ENCODE peak calls at places on chromosomes 6 and 20, in four cellular contexts. One of them, this sample, is unnamed.

GRCh38 chr6:5752282-5752681 is 254.4 kb downstream of the NRN1 start:
- DNase-seq in NCI-H1092 treated with DMSO at 0.1 percent for 48 hours: no peak
- DNase-seq in CD8-positive, alpha-beta T cell: no peak
- DNase-seq in AML-193: no peak
- DNase-seq in this sample: peak

GRCh38 chr6:107962723-107963122 is 4.7 kb upstream of the SEC63 start:
- DNase-seq in NCI-H1092 treated with DMSO at 0.1 percent for 48 hours: no peak
- DNase-seq in CD8-positive, alpha-beta T cell: no peak
- DNase-seq in AML-193: no peak
- DNase-seq in this sample: no peak

GRCh38 chr20:4544765-4545164 is 176.9 kb upstream of the PRND start:
- DNase-seq in NCI-H1092 treated with DMSO at 0.1 percent for 48 hours: no peak
- DNase-seq in CD8-positive, alpha-beta T cell: no peak
- DNase-seq in AML-193: no peak
- DNase-seq in this sample: no peak

GRCh38 chr20:17661121-17661744 is 20.8 kb downstream of the RRBP1 start:
- DNase-seq in CD8-positive, alpha-beta T cell: no peak
- DNase-seq in NCI-H1092 treated with DMSO at 0.1 percent for 48 hours: no peak
- DNase-seq in AML-193: no peak
- DNase-seq in this sample: no peak

GRCh38 chr6:111585241-111585968 is 20.3 kb downstream of the TRAF3IP2 start:
- DNase-seq in CD8-positive, alpha-beta T cell: no peak
- DNase-seq in NCI-H1092 treated with DMSO at 0.1 percent for 48 hours: no peak
- DNase-seq in AML-193: no peak
- DNase-seq in this sample: no peak

GRCh38 chr20:47801079-47801478 is 15.8 kb upstream of the SULF2 start:
- DNase-seq in AML-193: no peak
- DNase-seq in NCI-H1092 treated with DMSO at 0.1 percent for 48 hours: no peak
- DNase-seq in CD8-positive, alpha-beta T cell: no peak
- DNase-seq in this sample: no peak

GRCh38 chr6:130537447-130537846 is 171.6 kb downstream of the TMEM200A start:
- DNase-seq in CD8-positive, alpha-beta T cell: no peak
- DNase-seq in AML-193: no peak
- DNase-seq in NCI-H1092 treated with DMSO at 0.1 percent for 48 hours: no peak
- DNase-seq in this sample: no peak

GRCh38 chr20:37976862-37977261 is 56.4 kb downstream of the TTI1 start:
- DNase-seq in AML-193: no peak
- DNase-seq in CD8-positive, alpha-beta T cell: no peak
- DNase-seq in NCI-H1092 treated with DMSO at 0.1 percent for 48 hours: no peak
- DNase-seq in this sample: no peak

GRCh38 chr6:99422912-99423311 is 2.2 kb downstream of the PNISR start:
- DNase-seq in NCI-H1092 treated with DMSO at 0.1 percent for 48 hours: no peak
- DNase-seq in AML-193: no peak
- DNase-seq in CD8-positive, alpha-beta T cell: no peak
- DNase-seq in this sample: no peak

GRCh38 chr20:57591289-57592229 is 28.7 kb downstream of the ZBP1 start:
- DNase-seq in NCI-H1092 treated with DMSO at 0.1 percent for 48 hours: no peak
- DNase-seq in CD8-positive, alpha-beta T cell: no peak
- DNase-seq in AML-193: no peak
- DNase-seq in this sample: no peak

GRCh38 chr6:140480852-140481251 is 1106.4 kb upstream of the CITED2 start:
- DNase-seq in CD8-positive, alpha-beta T cell: no peak
- DNase-seq in AML-193: peak
- DNase-seq in NCI-H1092 treated with DMSO at 0.1 percent for 48 hours: no peak
- DNase-seq in this sample: no peak

GRCh38 chr6:2800552-2801316 is 35.5 kb downstream of the WRNIP1 start:
- DNase-seq in CD8-positive, alpha-beta T cell: no peak
- DNase-seq in AML-193: no peak
- DNase-seq in NCI-H1092 treated with DMSO at 0.1 percent for 48 hours: no peak
- DNase-seq in this sample: no peak

GRCh38 chr6:117303323-117303722 is 38.0 kb downstream of the VGLL2 start:
- DNase-seq in NCI-H1092 treated with DMSO at 0.1 percent for 48 hours: no peak
- DNase-seq in AML-193: no peak
- DNase-seq in CD8-positive, alpha-beta T cell: no peak
- DNase-seq in this sample: no peak

GRCh38 chr20:37007898-37008649 is 56.6 kb upstream of the SAMHD1 start:
- DNase-seq in AML-193: peak
- DNase-seq in NCI-H1092 treated with DMSO at 0.1 percent for 48 hours: no peak
- DNase-seq in CD8-positive, alpha-beta T cell: no peak
- DNase-seq in this sample: peak

GRCh38 chr6:169075211-169075621 is 178.4 kb downstream of the THBS2 start:
- DNase-seq in CD8-positive, alpha-beta T cell: no peak
- DNase-seq in AML-193: no peak
- DNase-seq in NCI-H1092 treated with DMSO at 0.1 percent for 48 hours: no peak
- DNase-seq in this sample: no peak

GRCh38 chr6:146357578-146358340 is 185.9 kb upstream of the RAB32 start:
- DNase-seq in CD8-positive, alpha-beta T cell: no peak
- DNase-seq in NCI-H1092 treated with DMSO at 0.1 percent for 48 hours: no peak
- DNase-seq in AML-193: peak
- DNase-seq in this sample: peak

GRCh38 chr6:58113960-58114359 is 796.5 kb downstream of the PRIM2 start:
- DNase-seq in NCI-H1092 treated with DMSO at 0.1 percent for 48 hours: no peak
- DNase-seq in AML-193: no peak
- DNase-seq in CD8-positive, alpha-beta T cell: no peak
- DNase-seq in this sample: no peak

GRCh38 chr20:25249198-25249931 is 1.5 kb downstream of the PYGB start:
- DNase-seq in AML-193: no peak
- DNase-seq in NCI-H1092 treated with DMSO at 0.1 percent for 48 hours: no peak
- DNase-seq in CD8-positive, alpha-beta T cell: no peak
- DNase-seq in this sample: no peak

GRCh38 chr6:45543298-45544235 is 165.8 kb upstream of the SUPT3H start:
- DNase-seq in NCI-H1092 treated with DMSO at 0.1 percent for 48 hours: no peak
- DNase-seq in AML-193: no peak
- DNase-seq in CD8-positive, alpha-beta T cell: no peak
- DNase-seq in this sample: no peak

GRCh38 chr6:127190552-127190951 is 72.1 kb downstream of the RSPO3 start:
- DNase-seq in CD8-positive, alpha-beta T cell: no peak
- DNase-seq in AML-193: peak
- DNase-seq in NCI-H1092 treated with DMSO at 0.1 percent for 48 hours: no peak
- DNase-seq in this sample: peak

GRCh38 chr6:158150701-158151100 is 17.4 kb downstream of the SERAC1 start:
- DNase-seq in CD8-positive, alpha-beta T cell: no peak
- DNase-seq in NCI-H1092 treated with DMSO at 0.1 percent for 48 hours: no peak
- DNase-seq in AML-193: no peak
- DNase-seq in this sample: peak

GRCh38 chr6:112576421-112576820 is 229.3 kb downstream of the RFPL4B start:
- DNase-seq in CD8-positive, alpha-beta T cell: no peak
- DNase-seq in AML-193: no peak
- DNase-seq in NCI-H1092 treated with DMSO at 0.1 percent for 48 hours: no peak
- DNase-seq in this sample: no peak

GRCh38 chr20:53162251-53162835 is 190.2 kb downstream of the TSHZ2 start:
- DNase-seq in AML-193: no peak
- DNase-seq in CD8-positive, alpha-beta T cell: no peak
- DNase-seq in NCI-H1092 treated with DMSO at 0.1 percent for 48 hours: peak
- DNase-seq in this sample: peak

GRCh38 chr6:27651371-27651732 is 178.4 kb upstream of the ZNF184 start:
- DNase-seq in AML-193: no peak
- DNase-seq in CD8-positive, alpha-beta T cell: no peak
- DNase-seq in NCI-H1092 treated with DMSO at 0.1 percent for 48 hours: no peak
- DNase-seq in this sample: peak

GRCh38 chr6:44453146-44453545 is 65.6 kb downstream of the CDC5L start:
- DNase-seq in AML-193: no peak
- DNase-seq in CD8-positive, alpha-beta T cell: no peak
- DNase-seq in NCI-H1092 treated with DMSO at 0.1 percent for 48 hours: no peak
- DNase-seq in this sample: no peak

GRCh38 chr6:113894712-113895674 is 37.8 kb downstream of the MARCKS start:
- DNase-seq in AML-193: no peak
- DNase-seq in NCI-H1092 treated with DMSO at 0.1 percent for 48 hours: no peak
- DNase-seq in CD8-positive, alpha-beta T cell: no peak
- DNase-seq in this sample: no peak

GRCh38 chr6:117676577-117677218 is 1.4 kb downstream of the NUS1 start:
- DNase-seq in NCI-H1092 treated with DMSO at 0.1 percent for 48 hours: no peak
- DNase-seq in CD8-positive, alpha-beta T cell: no peak
- DNase-seq in AML-193: no peak
- DNase-seq in this sample: no peak

GRCh38 chr6:92979281-92979680 is 440.1 kb downstream of the EPHA7 start:
- DNase-seq in NCI-H1092 treated with DMSO at 0.1 percent for 48 hours: no peak
- DNase-seq in CD8-positive, alpha-beta T cell: no peak
- DNase-seq in AML-193: no peak
- DNase-seq in this sample: no peak

GRCh38 chr6:90403489-90404381 is 107.1 kb upstream of the BACH2 start:
- DNase-seq in AML-193: no peak
- DNase-seq in NCI-H1092 treated with DMSO at 0.1 percent for 48 hours: no peak
- DNase-seq in CD8-positive, alpha-beta T cell: no peak
- DNase-seq in this sample: no peak

This sample was measured in DMS53.